ENCODE peak calls at places on chromosomes 2 and 18, in ten cellular contexts. L, W, B, K, V, U, S, N, G and H are unnamed samples.

GRCh38 chr2:172484253-172484652 is 56.9 kb downstream of the ITGA6 start:
- DNase-seq in B (no peak), S (peak; percentile 15), K (peak; percentile 30), V (no peak), W (peak; percentile 41), U (no peak), N (no peak), G (no peak), L (no peak), H (no peak)

GRCh38 chr2:44642123-44642857 is 280.5 kb downstream of the CAMKMT start:
- DNase-seq in S (no peak), L (no peak), U (no peak), N (no peak), K (peak; percentile 22), V (no peak), W (no peak), B (no peak), G (no peak), H (no peak)

GRCh38 chr2:152635635-152636298 is 81.5 kb downstream of the PRPF40A start:
- DNase-seq in V (peak; percentile 62), G (peak; percentile 82), L (peak; percentile 74), N (peak; percentile 66), K (peak; percentile 42), B (peak; percentile 61), U (peak; percentile 55), S (peak; percentile 42), W (peak; percentile 76), H (peak; percentile 48)

GRCh38 chr2:110679337-110679707 is 1.5 kb upstream of the BUB1 start:
- DNase-seq in K (no peak), G (no peak), S (no peak), B (no peak), N (no peak), L (peak; percentile 14), W (no peak), U (no peak), V (no peak), H (no peak)

GRCh38 chr2:174575124-174575776 is 22.4 kb downstream of the WIPF1 start:
- DNase-seq in U (no peak), W (no peak), G (no peak), V (no peak), L (no peak), B (no peak), S (no peak), N (no peak), K (no peak), H (no peak)

GRCh38 chr2:170313636-170314348 is 135.8 kb downstream of the MYO3B start:
- DNase-seq in U (no peak), V (no peak), B (no peak), N (no peak), K (peak; percentile 15), S (no peak), W (no peak), L (no peak), G (no peak), H (no peak)

GRCh38 chr18:8601277-8602032 is 7.8 kb upstream of the RAB12 start:
- DNase-seq in G (no peak), K (no peak), S (no peak), L (no peak), N (no peak), B (no peak), V (no peak), U (no peak), W (no peak), H (peak; percentile 66)

GRCh38 chr2:177573120-177573519 is 180.5 kb downstream of the AGPS start:
- DNase-seq in V (no peak), W (no peak), U (no peak), L (no peak), N (no peak), B (no peak), S (no peak), K (peak; percentile 75), G (no peak), H (no peak)

GRCh38 chr2:80489718-80490117 is 185.2 kb upstream of the LRRTM1 start:
- DNase-seq in G (no peak), K (no peak), V (no peak), L (no peak), N (no peak), W (no peak), B (no peak), S (no peak), U (no peak), H (no peak)

GRCh38 chr2:231189571-231190495 is 8.6 kb upstream of the ARMC9 start:
- DNase-seq in K (no peak), S (no peak), V (no peak), W (no peak), G (no peak), U (peak; percentile 21), B (no peak), N (no peak), L (peak; percentile 35), H (no peak)

GRCh38 chr2:215454519-215454918 is 18.7 kb upstream of the FN1 start:
- DNase-seq in W (peak; percentile 52), K (peak; percentile 51), L (no peak), G (no peak), U (peak; percentile 38), V (no peak), S (peak; percentile 33), N (no peak), B (no peak), H (peak; percentile 19)

GRCh38 chr18:62899534-62899933 is 184.2 kb downstream of the PHLPP1 start:
- DNase-seq in K (no peak), G (no peak), W (no peak), N (no peak), V (no peak), B (no peak), U (no peak), S (no peak), L (no peak), H (no peak)

GRCh38 chr18:74562775-74563174 is 28.5 kb downstream of the CNDP1 start:
- DNase-seq in W (no peak), K (no peak), V (no peak), N (no peak), S (no peak), L (no peak), U (no peak), G (no peak), B (no peak), H (no peak)

GRCh38 chr18:74541703-74542555 is 7.6 kb downstream of the CNDP1 start:
- DNase-seq in K (no peak), S (peak; percentile 58), L (peak; percentile 76), N (no peak), W (peak; percentile 92), U (no peak), V (no peak), G (no peak), B (no peak), H (no peak)

GRCh38 chr18:66124394-66124793 is 373.6 kb downstream of the CDH7 start:
- DNase-seq in K (no peak), L (no peak), G (no peak), B (no peak), U (no peak), N (no peak), S (no peak), W (peak; percentile 1), V (no peak), H (no peak)

GRCh38 chr2:219492575-219492974 is 6.1 kb upstream of the GMPPA start:
- DNase-seq in V (no peak), N (no peak), L (no peak), G (no peak), B (no peak), U (no peak), S (no peak), W (peak; percentile 18), K (no peak), H (no peak)

GRCh38 chr2:102841107-102841840 is 79.4 kb downstream of the TMEM182 start:
- DNase-seq in W (peak; percentile 56), V (no peak), K (peak; percentile 33), U (peak; percentile 46), L (peak; percentile 70), N (no peak), G (peak; percentile 67), B (no peak), S (peak; percentile 12), H (peak; percentile 18)

GRCh38 chr2:230054079-230054478 is 14.6 kb downstream of the SLC16A14 start:
- DNase-seq in V (no peak), L (no peak), N (no peak), U (peak; percentile 26), W (no peak), G (no peak), K (no peak), S (no peak), B (no peak), H (no peak)

GRCh38 chr2:32058130-32058529 is 5.2 kb upstream of the SPAST start:
- DNase-seq in V (no peak), U (no peak), N (no peak), B (no peak), S (no peak), W (peak; percentile 61), G (no peak), L (no peak), K (no peak), H (no peak)

GRCh38 chr2:229344151-229344551 is 73.1 kb upstream of the PID1 start:
- DNase-seq in V (no peak), L (no peak), K (no peak), G (no peak), U (no peak), W (no peak), S (no peak), B (no peak), N (no peak), H (no peak)

GRCh38 chr2:108219688-108220087 is 20.1 kb upstream of the SULT1C3 start:
- DNase-seq in B (no peak), S (no peak), N (no peak), U (no peak), L (peak; percentile 12), G (no peak), V (no peak), K (no peak), W (no peak), H (no peak)

GRCh38 chr18:48638896-48639771 is 100.3 kb downstream of the CTIF start:
- DNase-seq in G (no peak), V (no peak), K (no peak), N (no peak), S (no peak), B (no peak), W (no peak), L (no peak), U (no peak), H (no peak)

GRCh38 chr2:11097988-11098387 is 57.3 kb upstream of the SLC66A3 start:
- DNase-seq in K (peak; percentile 70), S (no peak), G (no peak), L (no peak), U (no peak), N (no peak), W (no peak), V (no peak), B (no peak), H (no peak)

GRCh38 chr2:69164379-69164778 is 151.4 kb downstream of the ANTXR1 start:
- DNase-seq in G (no peak), L (no peak), B (no peak), K (peak; percentile 30), S (no peak), N (no peak), U (no peak), V (no peak), W (no peak), H (no peak)

GRCh38 chr2:224882291-224883171 is 159.7 kb downstream of the DOCK10 start:
- DNase-seq in G (no peak), L (no peak), K (no peak), N (no peak), B (no peak), W (no peak), V (no peak), S (no peak), U (no peak), H (no peak)

GRCh38 chr18:58886864-58887612 is 22.4 kb downstream of the ZNF532 start:
- DNase-seq in L (no peak), V (no peak), W (no peak), B (no peak), S (no peak), N (no peak), K (no peak), U (no peak), G (no peak), H (no peak)